ENCODE peak calls at places on chromosome 11, in four cellular contexts. S is GM12878, Y is K562, I is HepG2. N is an unnamed sample.

GRCh38 chr11:82864268-82864667 is 36.0 kb downstream of the PRCP start:
- DNase-seq in Y (peak; percentile 50), I (peak; percentile 57), S (no peak), N (peak; percentile 36)

GRCh38 chr11:118370774-118371173 is 11.4 kb downstream of the UBE4A start:
- DNase-seq in S (no peak), Y (peak; percentile 26), I (no peak), N (no peak)

GRCh38 chr11:89321401-89321800 is 143.7 kb downstream of the TYR start:
- DNase-seq in Y (no peak), I (no peak), S (no peak), N (no peak)

GRCh38 chr11:34366522-34366921 is 8.7 kb upstream of the ABTB2 start:
- DNase-seq in S (no peak), Y (peak; percentile 60), I (peak; percentile 57), N (no peak)

GRCh38 chr11:69337211-69337721 is 43.3 kb downstream of the MYEOV start:
- DNase-seq in S (peak; percentile 66), I (no peak), Y (no peak), N (no peak)

GRCh38 chr11:124746621-124747243 is 5.3 kb downstream of the VSIG2 start:
- DNase-seq in S (peak; percentile 53), I (peak; percentile 89), Y (peak; percentile 73), N (peak; percentile 81)

GRCh38 chr11:15793032-15793996 is 563.0 kb downstream of the SOX6 start:
- DNase-seq in S (no peak), Y (no peak), I (no peak), N (no peak)

GRCh38 chr11:697028-697491 is 1.4 kb downstream of the TMEM80 start:
- DNase-seq in I (no peak), Y (no peak), S (peak; percentile 56), N (no peak)

GRCh38 chr11:96388891-96389603 is 665 bp downstream of the CCDC82 start:
- DNase-seq in I (peak; percentile 46), S (peak; percentile 19), Y (peak; percentile 72), N (peak; percentile 61)

GRCh38 chr11:19359425-19360000 is 118.8 kb upstream of the E2F8 start:
- DNase-seq in S (no peak), I (no peak), Y (no peak), N (no peak)

GRCh38 chr11:102967497-102967896 is 12.0 kb upstream of the MMP13 start:
- DNase-seq in I (no peak), Y (no peak), S (no peak), N (no peak)

GRCh38 chr11:66328036-66328306 is 8.3 kb downstream of the RIN1 start:
- DNase-seq in Y (no peak), I (no peak), S (no peak), N (no peak)

GRCh38 chr11:108037636-108038035 is 28.9 kb downstream of the CUL5 start:
- DNase-seq in S (no peak), I (no peak), Y (no peak), N (no peak)

GRCh38 chr11:17352925-17353227 is 1.3 kb downstream of the NCR3LG1 start:
- DNase-seq in S (no peak), Y (peak; percentile 78), I (peak; percentile 35), N (peak; percentile 39)

GRCh38 chr11:44943696-44944095 is 7.0 kb downstream of the TP53I11 start:
- DNase-seq in Y (no peak), I (no peak), S (no peak), N (no peak)

GRCh38 chr11:353315-353857 is 15.9 kb upstream of the B4GALNT4 start:
- DNase-seq in Y (peak; percentile 78), S (no peak), I (peak; percentile 90), N (no peak)

GRCh38 chr11:96055706-96056387 is 131.9 kb upstream of the MTMR2 start:
- DNase-seq in I (peak; percentile 7), Y (peak; percentile 24), S (no peak), N (no peak)

GRCh38 chr11:117214404-117215110 is 15.4 kb downstream of the TAGLN start:
- DNase-seq in Y (no peak), S (no peak), I (no peak), N (no peak)

GRCh38 chr11:33808228-33808828 is 34.0 kb upstream of the FBXO3 start:
- DNase-seq in Y (peak; percentile 90), S (peak; percentile 37), I (peak; percentile 63), N (peak; percentile 83)

GRCh38 chr11:34178422-34178821 is 73.0 kb downstream of the NAT10 start:
- DNase-seq in S (no peak), I (no peak), Y (no peak), N (no peak)

GRCh38 chr11:2258501-2259465 is 11.6 kb downstream of the ASCL2 start:
- DNase-seq in I (no peak), S (no peak), Y (no peak), N (peak; percentile 4)

GRCh38 chr11:30432716-30433115 is 109.8 kb downstream of the ARL14EP start:
- DNase-seq in I (no peak), S (no peak), Y (no peak), N (no peak)

GRCh38 chr11:131231317-131231716 is 139.1 kb upstream of the NTM start:
- DNase-seq in I (no peak), S (no peak), Y (no peak), N (no peak)

GRCh38 chr11:96035031-96035743 is 111.3 kb upstream of the MTMR2 start:
- DNase-seq in Y (no peak), I (no peak), S (no peak), N (no peak)

GRCh38 chr11:69353696-69354544 is 60.0 kb downstream of the MYEOV start:
- DNase-seq in Y (no peak), S (no peak), I (no peak), N (no peak)

GRCh38 chr11:63958013-63958412 is 16.4 kb upstream of the COX8A start:
- DNase-seq in I (no peak), Y (no peak), S (no peak), N (no peak)

GRCh38 chr11:13009921-13010736 is 1.0 kb downstream of the RASSF10 start:
- DNase-seq in S (no peak), I (no peak), Y (no peak), N (no peak)

GRCh38 chr11:34098813-34099212 is 6.6 kb upstream of the NAT10 start:
- DNase-seq in S (no peak), I (no peak), Y (no peak), N (no peak)

GRCh38 chr11:64566042-64566914 is 24.7 kb upstream of the SLC22A12 start:
- DNase-seq in Y (peak; percentile 70), I (peak; percentile 99), S (no peak), N (peak; percentile 83)

GRCh38 chr11:61776561-61777075 is 15.8 kb downstream of the TMEM258 start:
- DNase-seq in I (peak; percentile 59), S (no peak), Y (peak; percentile 85), N (peak; percentile 79)

GRCh38 chr11:118099838-118100570 is 13.2 kb upstream of the SMIM35 start:
- DNase-seq in S (no peak), Y (no peak), I (no peak), N (no peak)

GRCh38 chr11:57203882-57204281 is 22.1 kb downstream of the LRRC55 start:
- DNase-seq in Y (no peak), S (no peak), I (no peak), N (no peak)

GRCh38 chr11:117313103-117313502 is 3.0 kb downstream of the BACE1 start:
- DNase-seq in Y (no peak), S (no peak), I (no peak), N (no peak)

GRCh38 chr11:59186130-59186594 is 14.2 kb downstream of the DTX4 start:
- DNase-seq in S (no peak), I (peak; percentile 50), Y (peak; percentile 66), N (peak; percentile 56)

GRCh38 chr11:57662893-57663292 is 5.0 kb upstream of the ZDHHC5 start:
- DNase-seq in S (no peak), I (no peak), Y (peak; percentile 57), N (no peak)

GRCh38 chr11:30991802-30992512 is 377.6 kb downstream of the DCDC1 start:
- DNase-seq in S (no peak), Y (no peak), I (no peak), N (no peak)

GRCh38 chr11:43903969-43904368 is 23.3 kb downstream of the ALKBH3 start:
- DNase-seq in Y (no peak), S (no peak), I (no peak), N (no peak)

GRCh38 chr11:14554959-14555358 is 34.8 kb upstream of the PSMA1 start:
- DNase-seq in S (no peak), Y (no peak), I (no peak), N (no peak)

GRCh38 chr11:46278387-46279173 is 1.1 kb downstream of the CREB3L1 start:
- DNase-seq in I (no peak), Y (peak; percentile 88), S (no peak), N (peak; percentile 70)
- TF ChIP-seq BHLHE40 in I (no peak), Y (no peak), S (no peak), N (no peak)

DNA sequence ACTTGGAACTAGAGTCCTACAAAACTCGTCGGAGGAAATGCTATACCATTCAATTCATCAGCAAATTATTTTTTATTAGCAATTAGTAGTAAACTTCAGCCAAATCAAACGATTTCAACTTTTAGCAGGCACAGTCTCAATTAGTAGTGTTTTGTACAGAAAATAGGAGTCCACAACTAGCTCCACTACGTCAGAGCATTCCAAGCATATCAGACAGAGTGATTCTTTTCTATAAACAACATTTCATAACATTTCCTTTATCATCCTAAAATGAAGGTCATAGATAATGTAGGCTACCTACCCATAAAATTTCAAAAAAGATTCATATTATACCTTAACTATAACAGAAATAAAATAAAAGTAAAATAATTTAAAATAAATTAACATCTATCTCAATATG is 169.9 kb downstream of the KIF18A start:
- DNase-seq in Y (no peak), I (no peak), S (no peak), N (no peak)
- TF ChIP-seq SP1 in Y (no peak), I (no peak), S (no peak), N (no peak)

DNA sequence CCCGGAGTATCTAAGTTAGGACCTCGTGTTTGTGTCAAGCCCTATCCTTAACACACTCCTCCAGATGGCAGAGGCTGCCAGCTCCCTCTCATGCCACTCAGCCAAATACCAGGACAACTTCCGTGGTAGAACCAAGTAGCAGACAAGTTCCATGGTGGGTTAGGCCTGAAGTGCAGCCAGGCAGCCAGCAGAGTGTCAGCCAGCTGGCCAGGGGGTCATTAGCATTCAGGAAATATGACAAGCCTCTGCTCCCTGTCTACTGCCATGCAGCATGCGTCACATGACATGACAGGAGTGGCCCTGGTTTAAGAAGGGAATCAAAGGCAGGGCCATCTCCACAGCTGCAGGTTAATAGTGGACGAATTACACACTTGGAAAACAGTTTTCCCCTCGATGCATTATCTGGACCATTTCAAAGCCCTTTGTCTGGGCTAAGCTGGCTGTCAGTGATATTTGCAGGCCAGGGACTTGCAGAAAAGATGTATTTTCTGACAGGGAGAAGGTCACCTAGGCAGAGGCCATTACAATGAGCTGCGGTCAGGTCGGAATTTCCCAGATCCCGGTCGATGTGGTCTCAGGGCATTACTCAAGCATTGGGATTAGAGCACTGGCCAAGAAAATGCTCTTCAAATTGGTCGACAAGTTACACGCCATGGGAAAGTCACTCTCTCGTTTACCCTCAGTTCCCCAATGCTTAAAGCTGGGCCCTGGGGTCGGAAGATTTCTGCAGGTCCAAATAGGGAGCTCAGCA is 461.7 kb upstream of the CADM1 start:
- DNase-seq in S (no peak), Y (no peak), I (no peak), N (no peak)
- TF ChIP-seq FOXK2 in S (no peak), Y (no peak), I (no peak), N (no peak)

GRCh38 chr11:26779466-26779865 is 57.6 kb upstream of the SLC5A12 start:
- DNase-seq in Y (no peak), S (no peak), I (no peak), N (no peak)
- TF ChIP-seq BHLHE40 in Y (no peak), S (no peak), I (no peak), N (no peak)

GRCh38 chr11:86047275-86047991 is 21.5 kb downstream of the PICALM start:
- DNase-seq in S (no peak), Y (no peak), I (no peak), N (no peak)
- TF ChIP-seq SP1 in S (no peak), Y (no peak), I (no peak), N (no peak)